ENCODE peak calls at places on chromosomes 3 and 15, in nine cellular contexts. C, B, R, G, J, I, U, W and P are unnamed samples.

GRCh38 chr15:85485956-85486567 is 105.7 kb downstream of the AKAP13 start:
- DNase-seq in J (peak; percentile 67), R (peak; percentile 58), C (no peak), W (peak; percentile 40), U (peak; percentile 69), B (no peak), G (peak; percentile 83), I (peak; percentile 81), P (no peak)

GRCh38 chr3:50445919-50446318 is 57.5 kb downstream of the CACNA2D2 start:
- DNase-seq in R (no peak), G (no peak), U (no peak), C (no peak), W (no peak), I (no peak), J (no peak), B (no peak), P (no peak)

GRCh38 chr3:118436863-118437262 is 597.8 kb downstream of the IGSF11 start:
- DNase-seq in R (no peak), B (no peak), U (no peak), J (no peak), I (no peak), G (no peak), C (no peak), W (no peak), P (no peak)

GRCh38 chr3:354433-354832 is 157.9 kb downstream of the CHL1 start:
- DNase-seq in G (peak; percentile 45), R (peak; percentile 29), B (no peak), U (peak; percentile 58), J (no peak), I (peak; percentile 64), W (no peak), C (no peak), P (no peak)

GRCh38 chr15:98648654-98649537 is 557 bp downstream of the IGF1R start:
- DNase-seq in J (peak; percentile 51), G (peak; percentile 38), I (peak; percentile 47), C (peak; percentile 76), B (peak; percentile 89), U (peak; percentile 78), R (no peak), W (peak; percentile 3), P (peak; percentile 63)

GRCh38 chr3:55482496-55483195 is 4.5 kb downstream of the WNT5A start:
- DNase-seq in G (no peak), B (peak; percentile 74), C (no peak), W (no peak), R (no peak), U (peak; percentile 66), I (peak; percentile 79), J (no peak), P (no peak)

GRCh38 chr3:57100046-57100695 is 39.7 kb downstream of the SPATA12 start:
- DNase-seq in J (peak; percentile 72), I (peak; percentile 75), R (peak; percentile 51), W (peak; percentile 36), U (peak; percentile 82), B (no peak), C (no peak), G (peak; percentile 73), P (no peak)

GRCh38 chr15:60520041-60520824 is 41.3 kb upstream of the ICE2 start:
- DNase-seq in B (no peak), C (no peak), J (no peak), G (no peak), W (no peak), I (peak; percentile 61), R (no peak), U (no peak), P (no peak)

GRCh38 chr3:94928921-94929320 is 866.1 kb downstream of the NSUN3 start:
- DNase-seq in B (no peak), J (no peak), U (no peak), C (no peak), W (no peak), G (no peak), R (no peak), I (no peak), P (no peak)

GRCh38 chr3:59774613-59775012 is 724.8 kb upstream of the CFAP20DC start:
- DNase-seq in I (peak; percentile 90), G (no peak), C (no peak), B (no peak), J (no peak), R (peak; percentile 57), W (no peak), U (no peak), P (no peak)
- H3K27ac ChIP-seq in I (peak overlapping the region; percentile 8), G (no peak overlapping the region), C (no peak overlapping the region), B (no peak overlapping the region), J (no peak overlapping the region), R (peak overlapping the region; percentile 73), W (no peak overlapping the region), U (no peak overlapping the region), P (no peak overlapping the region)

GRCh38 chr3:101117981-101118380 is 124.8 kb upstream of the ABI3BP start:
- DNase-seq in U (no peak), J (peak; percentile 4), G (no peak), R (no peak), I (peak; percentile 10), W (no peak), B (no peak), C (no peak), P (no peak)
- H3K4me3 ChIP-seq in U (no peak overlapping the region), J (no peak overlapping the region), G (no peak overlapping the region), R (no peak overlapping the region), I (no peak overlapping the region), W (no peak overlapping the region), B (no peak overlapping the region), C (no peak overlapping the region), P (no peak overlapping the region)

GRCh38 chr3:33278106-33278672 is 947 bp downstream of the FBXL2 start:
- DNase-seq in B (no peak), G (no peak), U (peak; percentile 28), J (no peak), R (no peak), C (no peak), W (no peak), I (no peak), P (no peak)
- H3K27ac ChIP-seq in B (no peak overlapping the region), G (no peak overlapping the region), U (peak overlapping the region; percentile 35), J (no peak overlapping the region), R (no peak overlapping the region), C (no peak overlapping the region), W (no peak overlapping the region), I (no peak overlapping the region), P (no peak overlapping the region)

GRCh38 chr3:112472676-112473075 is 26.6 kb downstream of the BTLA start:
- DNase-seq in R (no peak), C (no peak), G (no peak), B (no peak), I (no peak), W (no peak), U (no peak), J (no peak), P (no peak)
- H3K4me3 ChIP-seq in R (no peak overlapping the region), C (no peak overlapping the region), G (no peak overlapping the region), B (no peak overlapping the region), I (no peak overlapping the region), W (no peak overlapping the region), U (no peak overlapping the region), J (no peak overlapping the region), P (no peak overlapping the region)